ENCODE peak calls at places on chromosome X, in seven cellular contexts. U is brain microvascular endothelial cell; C is stimulated activated CD8-positive, alpha-beta memory T cell treated with anti-CD3 and anti-CD28 coated beads, Interleukin-4, amount 100 ng/mL, for 24 hours; L is nephron progenitor cell; T is sciatic nerve; X is H4; E is CD4-positive, CD25-positive, alpha-beta regulatory T cell. P is an unnamed sample.

GRCh38 chrX:9566150-9566621 is 101.3 kb downstream of the TBL1X start:
- DNase-seq in E (peak; percentile 7), L (no peak), X (peak; percentile 80), T (peak; percentile 67), C (no peak), U (peak; percentile 85), P (peak; percentile 77)

GRCh38 chrX:133580630-133581029 is 165.3 kb upstream of the GPC4 start:
- DNase-seq in U (no peak), T (no peak), E (no peak), X (no peak), L (no peak), C (no peak), P (no peak)

GRCh38 chrX:68824565-68825125 is 4.2 kb upstream of the EFNB1 start:
- DNase-seq in L (no peak), X (no peak), T (no peak), U (no peak), E (no peak), C (no peak), P (no peak)

GRCh38 chrX:68199062-68199848 is 234.0 kb downstream of the OPHN1 start:
- DNase-seq in T (no peak), L (no peak), C (no peak), U (no peak), E (no peak), X (no peak), P (no peak)

GRCh38 chrX:100870527-100870926 is 3.6 kb downstream of the NOX1 start:
- DNase-seq in E (no peak), U (no peak), L (no peak), T (no peak), X (no peak), C (no peak), P (no peak)

GRCh38 chrX:80266979-80267378 is 153.3 kb upstream of the TENT5D start:
- DNase-seq in C (no peak), X (peak; percentile 14), U (no peak), T (no peak), E (no peak), L (no peak), P (no peak)

GRCh38 chrX:118373538-118373937 is 27.6 kb downstream of the WDR44 start:
- DNase-seq in T (no peak), E (no peak), C (no peak), X (no peak), U (no peak), L (no peak), P (no peak)

GRCh38 chrX:118823263-118824172 is at the start of gene ZCCHC12:
- DNase-seq in E (peak; percentile 44), L (peak; percentile 79), T (peak; percentile 61), X (no peak), U (peak; percentile 37), C (peak; percentile 8), P (peak; percentile 60)

GRCh38 chrX:65685112-65685511 is 17.7 kb downstream of the MSN start:
- DNase-seq in T (no peak), X (no peak), E (no peak), L (no peak), U (no peak), C (no peak), P (no peak)

GRCh38 chrX:122835886-122836285 is 348.2 kb upstream of the GRIA3 start:
- DNase-seq in U (no peak), C (no peak), T (no peak), L (no peak), X (no peak), E (no peak), P (no peak)

GRCh38 chrX:68686684-68687045 is 39.2 kb downstream of the STARD8 start:
- DNase-seq in T (no peak), X (no peak), L (no peak), U (no peak), E (peak; percentile 55), C (no peak), P (peak; percentile 58)

GRCh38 chrX:10507876-10508275 is 112.5 kb downstream of the MID1 start:
- DNase-seq in L (no peak), C (no peak), X (no peak), U (no peak), E (no peak), T (no peak), P (no peak)

GRCh38 chrX:140157611-140158010 is 192.3 kb upstream of the CXorf66 start:
- DNase-seq in L (no peak), X (peak; percentile 39), T (no peak), C (no peak), E (no peak), U (peak; percentile 1), P (no peak)

GRCh38 chrX:69025802-69026301 is 139.4 kb downstream of the PJA1 start:
- DNase-seq in T (no peak), L (no peak), C (no peak), E (no peak), X (no peak), U (peak; percentile 32), P (no peak)

GRCh38 chrX:108091878-108092291 is 307 bp downstream of the ATG4A start:
- DNase-seq in T (no peak), L (no peak), X (peak; percentile 8), U (no peak), E (no peak), C (no peak), P (no peak)